ENCODE peak calls at places on chromosomes 3 and 15, in four cellular contexts. One of them, this sample, is unnamed.

GRCh38 chr3:127628788-127629456 is at the start of gene PODXL2:
- DNase-seq in body of pancreas: peak; percentile 50
- DNase-seq in upper lobe of right lung: peak; percentile 77
- DNase-seq in pancreas: peak; percentile 81
- DNase-seq in this sample: no peak

GRCh38 chr3:14452676-14453367 is 50.4 kb downstream of the SLC6A6 start:
- DNase-seq in pancreas: peak; percentile 78
- DNase-seq in upper lobe of right lung: no peak
- DNase-seq in body of pancreas: peak; percentile 89
- DNase-seq in this sample: peak; percentile 81

GRCh38 chr15:63466378-63467192 is 37.8 kb upstream of the USP3 start:
- DNase-seq in body of pancreas: peak; percentile 71
- DNase-seq in pancreas: no peak
- DNase-seq in upper lobe of right lung: no peak
- DNase-seq in this sample: no peak

GRCh38 chr3:172591876-172592771 is 68.9 kb upstream of the TNFSF10 start:
- DNase-seq in upper lobe of right lung: no peak
- DNase-seq in pancreas: no peak
- DNase-seq in body of pancreas: no peak
- DNase-seq in this sample: no peak

GRCh38 chr15:84915011-84915958 is 30.8 kb downstream of the SLC28A1 start:
- DNase-seq in pancreas: no peak
- DNase-seq in body of pancreas: peak; percentile 86
- DNase-seq in upper lobe of right lung: peak; percentile 71
- DNase-seq in this sample: peak; percentile 67

GRCh38 chr3:40891186-40891585 is 308.1 kb upstream of the CTNNB1 start:
- DNase-seq in pancreas: no peak
- DNase-seq in body of pancreas: no peak
- DNase-seq in upper lobe of right lung: no peak
- DNase-seq in this sample: no peak

GRCh38 chr3:128278761-128279593 is 125.7 kb downstream of the EEFSEC start:
- DNase-seq in pancreas: peak; percentile 70
- DNase-seq in body of pancreas: peak; percentile 49
- DNase-seq in upper lobe of right lung: peak; percentile 68
- DNase-seq in this sample: no peak

GRCh38 chr3:174397848-174398247 is 461.3 kb upstream of the NAALADL2 start:
- DNase-seq in body of pancreas: no peak
- DNase-seq in pancreas: no peak
- DNase-seq in upper lobe of right lung: no peak
- DNase-seq in this sample: peak; percentile 36

GRCh38 chr3:79380581-79380980 is 387.2 kb downstream of the ROBO1 start:
- DNase-seq in body of pancreas: no peak
- DNase-seq in pancreas: no peak
- DNase-seq in upper lobe of right lung: no peak
- DNase-seq in this sample: no peak

GRCh38 chr3:15443826-15444524 is 16.6 kb downstream of the EAF1 start:
- DNase-seq in pancreas: no peak
- DNase-seq in upper lobe of right lung: no peak
- DNase-seq in body of pancreas: no peak
- DNase-seq in this sample: no peak

GRCh38 chr3:71247221-71247947 is 336.1 kb downstream of the FOXP1 start:
- DNase-seq in body of pancreas: peak; percentile 39
- DNase-seq in pancreas: no peak
- DNase-seq in upper lobe of right lung: no peak
- DNase-seq in this sample: no peak

GRCh38 chr3:40624189-40624754 is 99.5 kb downstream of the ZNF621 start:
- DNase-seq in body of pancreas: no peak
- DNase-seq in pancreas: no peak
- DNase-seq in upper lobe of right lung: no peak
- DNase-seq in this sample: no peak

GRCh38 chr3:195187609-195188529 is 83.1 kb downstream of the XXYLT1 start:
- DNase-seq in pancreas: no peak
- DNase-seq in upper lobe of right lung: no peak
- DNase-seq in body of pancreas: no peak
- DNase-seq in this sample: peak; percentile 83

GRCh38 chr3:101940521-101940992 is 91.2 kb downstream of the NFKBIZ start:
- DNase-seq in pancreas: no peak
- DNase-seq in upper lobe of right lung: peak; percentile 71
- DNase-seq in body of pancreas: peak; percentile 56
- DNase-seq in this sample: peak; percentile 73

GRCh38 chr3:181358060-181358459 is 353.7 kb upstream of the SOX2 start:
- DNase-seq in body of pancreas: no peak
- DNase-seq in pancreas: no peak
- DNase-seq in upper lobe of right lung: no peak
- DNase-seq in this sample: no peak

GRCh38 chr15:96362001-96362758 is 31.7 kb downstream of the NR2F2 start:
- DNase-seq in upper lobe of right lung: no peak
- DNase-seq in pancreas: no peak
- DNase-seq in body of pancreas: no peak
- DNase-seq in this sample: no peak

GRCh38 chr15:39594764-39595620 is 14.1 kb downstream of the THBS1 start:
- DNase-seq in upper lobe of right lung: no peak
- DNase-seq in pancreas: no peak
- DNase-seq in body of pancreas: no peak
- DNase-seq in this sample: peak; percentile 35

GRCh38 chr3:64687781-64688515 is at the start of gene ADAMTS9:
- DNase-seq in body of pancreas: peak; percentile 69
- DNase-seq in pancreas: peak; percentile 77
- DNase-seq in upper lobe of right lung: peak; percentile 88
- DNase-seq in this sample: peak; percentile 45

GRCh38 chr3:66456711-66457173 is 44.1 kb downstream of the LRIG1 start:
- DNase-seq in pancreas: no peak
- DNase-seq in body of pancreas: no peak
- DNase-seq in upper lobe of right lung: no peak
- DNase-seq in this sample: no peak

GRCh38 chr3:115113367-115113766 is 33.7 kb downstream of the ZBTB20 start:
- DNase-seq in pancreas: no peak
- DNase-seq in upper lobe of right lung: no peak
- DNase-seq in body of pancreas: no peak
- DNase-seq in this sample: no peak

GRCh38 chr3:85476891-85477495 is 518.2 kb downstream of the CADM2 start:
- DNase-seq in pancreas: no peak
- DNase-seq in body of pancreas: no peak
- DNase-seq in upper lobe of right lung: no peak
- DNase-seq in this sample: no peak

GRCh38 chr3:5136619-5137429 is 14.7 kb downstream of the ARL8B start:
- DNase-seq in body of pancreas: no peak
- DNase-seq in upper lobe of right lung: no peak
- DNase-seq in pancreas: no peak
- DNase-seq in this sample: peak; percentile 58

GRCh38 chr15:67064607-67065530 is 533 bp upstream of the SMAD3 start:
- DNase-seq in upper lobe of right lung: peak; percentile 84
- DNase-seq in pancreas: peak; percentile 85
- DNase-seq in body of pancreas: peak; percentile 70
- DNase-seq in this sample: no peak
- H3K27ac ChIP-seq in upper lobe of right lung: peak overlapping the region; percentile 91
- H3K27ac ChIP-seq in pancreas: peak overlapping the region; percentile 95
- H3K27ac ChIP-seq in body of pancreas: peak overlapping the region; percentile 97
- H3K27ac ChIP-seq in this sample: peak overlapping the region; percentile 67

GRCh38 chr3:108918866-108919265 is 34.8 kb downstream of the GUCA1C start:
- DNase-seq in upper lobe of right lung: no peak
- DNase-seq in pancreas: no peak
- DNase-seq in body of pancreas: no peak
- DNase-seq in this sample: no peak

GRCh38 chr3:108914774-108915641 is 38.7 kb downstream of the GUCA1C start:
- DNase-seq in pancreas: no peak
- DNase-seq in upper lobe of right lung: no peak
- DNase-seq in body of pancreas: peak; percentile 74
- DNase-seq in this sample: peak; percentile 40
- TF ChIP-seq CTCF in pancreas: peak; percentile 74
- TF ChIP-seq CTCF in upper lobe of right lung: peak; percentile 88
- TF ChIP-seq CTCF in body of pancreas: peak; percentile 78
- TF ChIP-seq CTCF in this sample: peak; percentile 83

GRCh38 chr15:70852501-70853269 is 1.3 kb downstream of the LARP6 start:
- DNase-seq in body of pancreas: no peak
- DNase-seq in upper lobe of right lung: no peak
- DNase-seq in pancreas: no peak
- DNase-seq in this sample: peak; percentile 80
- H3K27ac ChIP-seq in body of pancreas: no peak overlapping the region
- H3K27ac ChIP-seq in upper lobe of right lung: peak overlapping the region; percentile 78
- H3K27ac ChIP-seq in pancreas: peak overlapping the region; percentile 64
- H3K27ac ChIP-seq in this sample: peak overlapping the region; percentile 98

GRCh38 chr3:81237193-81237592 is 524.3 kb downstream of the GBE1 start:
- DNase-seq in body of pancreas: no peak
- DNase-seq in pancreas: no peak
- DNase-seq in upper lobe of right lung: no peak
- DNase-seq in this sample: no peak
- TF ChIP-seq CTCF in body of pancreas: no peak
- TF ChIP-seq CTCF in pancreas: no peak
- TF ChIP-seq CTCF in upper lobe of right lung: no peak
- TF ChIP-seq CTCF in this sample: peak; percentile 33

DNA sequence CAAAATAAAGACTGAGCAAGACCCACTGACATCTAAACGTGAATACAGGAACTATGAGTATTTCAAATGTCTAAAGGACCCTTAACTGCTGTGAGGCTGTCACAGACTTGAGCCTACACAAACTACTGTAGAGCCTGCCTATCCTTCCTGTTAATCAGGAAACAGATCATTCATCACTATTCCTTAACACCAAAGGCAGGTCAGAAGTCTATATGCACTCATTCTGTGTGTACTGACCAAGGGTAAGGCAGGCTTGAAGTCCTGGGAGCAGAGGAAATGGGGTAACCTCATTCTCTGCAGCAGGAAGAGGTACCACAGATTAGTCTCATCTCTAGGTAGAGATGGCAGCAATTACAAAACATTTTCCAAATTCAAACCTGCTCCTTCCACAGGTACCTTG is 30.7 kb downstream of the NPTN start:
- DNase-seq in body of pancreas: no peak
- DNase-seq in pancreas: no peak
- DNase-seq in upper lobe of right lung: no peak
- DNase-seq in this sample: no peak
- H3K27ac ChIP-seq in body of pancreas: no peak overlapping the region
- H3K27ac ChIP-seq in pancreas: peak overlapping the region; percentile 30
- H3K27ac ChIP-seq in upper lobe of right lung: peak overlapping the region; percentile 2
- H3K27ac ChIP-seq in this sample: peak overlapping the region; percentile 27

This sample was measured in foreskin keratinocyte.